ENCODE peak calls at places on chromosome 21, in eight cellular contexts. V, G, D, M, B, C, T and F are unnamed samples. For H3K27me3, the result is how much of the 10 kb centered on the place peaks cover.

GRCh38 chr21:25583370-25584133 is 23.7 kb downstream of the MRPL39 start:
- DNase-seq in T (no peak), D (no peak), C (no peak), V (no peak), B (no peak), G (no peak), M (no peak), F (no peak)

GRCh38 chr21:27112186-27112585 is 145.3 kb upstream of the ADAMTS5 start:
- DNase-seq in C (no peak), V (no peak), B (no peak), G (no peak), T (no peak), D (no peak), M (no peak), F (no peak)

GRCh38 chr21:29077651-29078090 is 4.2 kb upstream of the CCT8 start:
- DNase-seq in G (no peak), V (no peak), B (no peak), C (peak), D (no peak), T (peak), M (no peak), F (no peak)

GRCh38 chr21:41054206-41054605 is 113.8 kb upstream of the BACE2 start:
- DNase-seq in T (no peak), B (no peak), V (no peak), M (no peak), D (no peak), G (no peak), C (no peak), F (no peak)

GRCh38 chr21:42193131-42193671 is 25.7 kb upstream of the ABCG1 start:
- DNase-seq in B (no peak), T (no peak), C (peak), D (no peak), M (peak), G (no peak), V (peak), F (no peak)

GRCh38 chr21:25189497-25189896 is 417.8 kb downstream of the MRPL39 start:
- DNase-seq in M (no peak), C (no peak), V (no peak), D (no peak), G (no peak), T (no peak), B (no peak), F (no peak)

GRCh38 chr21:38712076-38712475 is 93.7 kb upstream of the ETS2 start:
- DNase-seq in C (peak), B (no peak), M (no peak), T (no peak), G (no peak), V (peak), D (no peak), F (no peak)

GRCh38 chr21:42311160-42311559 is 4.0 kb downstream of the TFF3 start:
- DNase-seq in G (no peak), B (no peak), V (no peak), C (no peak), D (no peak), M (no peak), T (no peak), F (no peak)

GRCh38 chr21:41589131-41589530 is 81.2 kb upstream of the TMPRSS2 start:
- DNase-seq in V (no peak), G (peak), C (no peak), D (no peak), B (no peak), T (peak), M (no peak), F (no peak)

GRCh38 chr21:42107881-42108553 is 36.9 kb downstream of the UMODL1 start:
- DNase-seq in D (no peak), G (peak), M (peak), V (no peak), B (peak), T (peak), C (peak), F (no peak)

GRCh38 chr21:17427831-17428483 is 84.9 kb upstream of the CXADR start:
- DNase-seq in C (no peak), T (no peak), G (no peak), B (no peak), D (no peak), V (no peak), M (no peak), F (no peak)

GRCh38 chr21:40615503-40616376 is 231.2 kb downstream of the DSCAM start:
- DNase-seq in D (no peak), G (no peak), V (no peak), M (no peak), T (no peak), C (no peak), B (no peak), F (no peak)

GRCh38 chr21:43269461-43269860 is 100.7 kb downstream of the CRYAA start:
- DNase-seq in M (no peak), T (no peak), B (peak), C (no peak), V (no peak), D (no peak), G (no peak), F (no peak)

GRCh38 chr21:33936221-33937038 is 20.8 kb upstream of the ATP5PO start:
- DNase-seq in B (no peak), V (no peak), D (no peak), M (peak), C (no peak), T (no peak), G (no peak), F (no peak)

GRCh38 chr21:25733859-25734653 is 648 bp downstream of the ATP5PF start:
- DNase-seq in B (peak), M (peak), G (no peak), C (peak), T (no peak), D (no peak), V (peak), F (no peak)

GRCh38 chr21:42165901-42166300 is 53.0 kb upstream of the ABCG1 start:
- DNase-seq in T (no peak), V (no peak), G (no peak), D (no peak), M (no peak), C (no peak), B (peak), F (no peak)

GRCh38 chr21:16377120-16377658 is 647.4 kb downstream of the USP25 start:
- DNase-seq in T (no peak), G (no peak), B (no peak), D (no peak), V (no peak), M (no peak), C (no peak), F (no peak)

GRCh38 chr21:27400045-27400444 is 433.2 kb upstream of the ADAMTS5 start:
- DNase-seq in V (no peak), T (no peak), B (no peak), M (no peak), G (no peak), D (no peak), C (no peak), F (no peak)

GRCh38 chr21:39630827-39631226 is 18.1 kb downstream of the B3GALT5 start:
- DNase-seq in V (no peak), G (no peak), T (no peak), M (no peak), C (no peak), D (no peak), B (no peak), F (no peak)

GRCh38 chr21:43194303-43195130 is 25.7 kb downstream of the CRYAA start:
- DNase-seq in T (no peak), C (peak), M (no peak), B (peak), D (no peak), V (no peak), G (no peak), F (peak)

GRCh38 chr21:23963454-23963853 is 1643.8 kb downstream of the MRPL39 start:
- DNase-seq in D (no peak), G (no peak), M (no peak), B (no peak), C (no peak), T (no peak), V (peak), F (no peak)

GRCh38 chr21:33949516-33950424 is 34.2 kb upstream of the ATP5PO start:
- DNase-seq in V (no peak), T (no peak), G (no peak), C (no peak), M (no peak), B (no peak), D (no peak), F (no peak)

GRCh38 chr21:10511116-10511515 is 10.3 kb upstream of the TPTE start:
- DNase-seq in C (no peak), V (no peak), M (no peak), B (no peak), D (no peak), T (no peak), G (no peak), F (no peak)

GRCh38 chr21:15080504-15080903 is 15.7 kb upstream of the NRIP1 start:
- DNase-seq in G (no peak), D (no peak), M (no peak), V (no peak), B (no peak), T (no peak), C (no peak), F (no peak)

GRCh38 chr21:30434033-30434631 is 4.1 kb downstream of the KRTAP13-4 start:
- DNase-seq in C (peak), D (no peak), M (no peak), B (no peak), V (peak), G (no peak), T (no peak), F (no peak)

GRCh38 chr21:42122808-42123207 is 51.7 kb downstream of the UMODL1 start:
- DNase-seq in C (no peak), M (no peak), G (no peak), B (no peak), D (no peak), T (no peak), V (no peak), F (no peak)

GRCh38 chr21:39313042-39313456 is 383 bp downstream of the BRWD1 start:
- DNase-seq in B (no peak), M (peak), T (peak), D (peak), G (peak), V (peak), C (peak), F (peak)

GRCh38 chr21:38918629-38919346 is 113.1 kb downstream of the ETS2 start:
- DNase-seq in M (no peak), C (no peak), V (no peak), D (no peak), G (no peak), T (no peak), B (no peak), F (peak)

GRCh38 chr21:31261759-31262158 is 82.3 kb downstream of the TIAM1 start:
- DNase-seq in D (no peak), T (no peak), C (no peak), G (no peak), V (no peak), B (no peak), M (no peak), F (no peak)

GRCh38 chr21:17903029-17903806 is 84.1 kb upstream of the C21orf91 start:
- DNase-seq in T (no peak), M (no peak), D (no peak), C (no peak), G (no peak), V (no peak), B (no peak), F (no peak)

GRCh38 chr21:25370311-25370744 is 237.0 kb downstream of the MRPL39 start:
- DNase-seq in D (no peak), B (no peak), C (no peak), T (no peak), M (no peak), V (peak), G (no peak), F (no peak)

DNA sequence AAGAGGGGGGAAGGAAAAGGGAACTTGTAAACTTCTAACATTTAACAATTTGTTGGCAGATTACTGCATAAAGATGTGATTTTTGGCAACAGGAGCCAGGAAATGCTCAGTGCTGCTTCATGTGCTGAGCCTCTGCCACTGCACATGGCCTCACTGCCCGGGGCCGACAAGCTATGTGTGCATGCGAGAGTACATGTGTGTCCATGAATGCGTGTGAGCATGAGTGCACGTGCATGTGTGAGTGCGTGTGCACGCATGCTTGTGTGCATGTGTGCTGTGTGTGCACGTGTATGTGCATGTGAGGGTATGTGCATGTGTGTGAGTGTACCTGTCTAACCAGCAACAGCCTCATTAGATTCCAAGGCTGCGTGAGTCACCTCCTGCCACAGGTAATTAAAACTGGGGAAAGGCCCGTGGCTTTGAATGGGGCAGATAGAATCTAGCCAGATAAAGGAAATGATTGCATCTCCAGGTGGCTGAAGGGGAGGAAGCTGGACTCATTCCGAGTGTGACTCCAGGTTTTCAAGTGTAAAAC is 41.4 kb upstream of the TSPEAR start:
- DNase-seq in D (no peak), G (no peak), M (no peak), C (no peak), V (no peak), T (no peak), B (no peak), F (no peak)
- TF ChIP-seq CTCF in D (no peak), G (no peak), M (no peak), C (no peak), V (no peak), T (no peak), B (no peak), F (no peak)

GRCh38 chr21:36704958-36705678 is 6.2 kb downstream of the SIM2 start:
- DNase-seq in V (no peak), B (no peak), T (no peak), G (no peak), C (no peak), M (no peak), D (no peak), F (peak)
- H3K4me3 ChIP-seq in V (no peak), B (no peak), T (no peak), G (no peak), C (no peak), M (no peak), D (no peak), F (peak)

GRCh38 chr21:44289381-44290010 is 3.8 kb downstream of the AIRE start:
- DNase-seq in T (no peak), D (no peak), M (no peak), G (no peak), V (no peak), C (no peak), B (no peak), F (no peak)
- H3K27me3 ChIP-seq in T (under half), D (under half), M (under half), G (under half), V (under half), C (under half), B (under half), F (under half)

DNA sequence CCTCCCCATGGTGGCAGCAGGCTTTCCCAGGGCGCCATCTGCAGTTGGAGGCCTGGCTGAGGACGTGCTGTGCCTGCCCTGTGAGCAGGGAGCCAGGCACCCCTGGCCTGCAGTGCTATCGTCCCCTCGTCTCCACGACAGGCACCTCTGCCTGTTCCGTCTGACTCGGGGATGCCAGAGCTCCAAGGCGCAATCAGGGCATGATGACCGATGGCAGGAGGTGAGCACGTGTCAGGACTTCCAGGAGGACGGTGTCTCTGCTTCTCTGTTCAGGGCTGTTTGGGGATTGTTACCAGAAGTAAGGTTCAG is 125.2 kb downstream of the PCBP3 start:
- DNase-seq in G (no peak), V (no peak), C (no peak), B (no peak), M (no peak), D (no peak), T (no peak), F (no peak)
- TF ChIP-seq CTCF in G (no peak), V (peak), C (no peak), B (no peak), M (no peak), D (no peak), T (no peak), F (no peak)

DNA sequence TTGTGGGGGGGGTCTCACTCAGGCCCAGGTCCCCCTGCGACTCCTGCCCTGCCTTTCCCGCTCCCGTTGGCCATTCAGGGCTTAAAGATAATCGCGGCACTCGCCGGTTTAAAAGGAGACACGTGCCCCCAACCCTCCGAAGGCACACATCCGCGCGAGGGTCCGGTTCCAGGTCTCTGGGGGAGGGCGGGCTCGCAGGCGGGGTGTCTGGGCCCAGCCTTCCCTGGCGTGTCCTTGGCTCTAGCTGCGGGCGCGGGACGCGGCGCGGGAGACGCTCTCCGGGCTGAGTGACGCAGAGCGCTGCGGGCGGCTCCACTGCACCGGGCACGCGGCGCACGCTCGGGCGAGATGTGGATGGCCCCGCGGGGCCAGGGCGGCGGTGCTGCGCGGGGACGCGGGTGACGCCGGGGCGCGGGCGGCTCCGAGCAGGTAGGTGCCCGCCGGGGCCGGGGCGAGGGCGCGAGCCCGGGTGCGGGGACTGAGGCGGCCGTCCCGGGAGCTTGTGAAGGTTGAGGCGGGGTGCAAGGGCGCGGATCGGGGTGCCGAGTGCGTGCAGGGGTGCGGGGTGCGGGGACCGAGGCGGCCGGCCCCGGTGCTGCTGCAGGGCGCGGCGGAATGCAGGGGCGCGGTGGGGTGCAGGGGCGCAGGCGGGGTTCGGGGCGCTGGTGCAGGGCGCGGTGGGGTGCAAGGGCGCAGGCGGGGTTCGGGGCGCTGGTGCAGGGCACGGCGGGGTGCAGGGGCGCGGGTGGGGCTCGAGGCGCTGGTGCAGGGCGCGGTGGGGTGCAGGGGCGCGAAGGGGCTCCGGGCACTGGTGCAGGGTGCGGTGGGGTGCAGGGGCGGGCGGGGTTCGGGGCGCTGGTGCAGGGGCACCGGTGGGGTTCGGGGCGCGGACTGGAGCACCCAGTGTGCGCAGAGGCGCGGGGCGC is 3.3 kb upstream of the TRPM2 start:
- DNase-seq in M (no peak), T (no peak), V (no peak), G (no peak), C (no peak), B (no peak), D (no peak), F (no peak)
- H3K4me3 ChIP-seq in M (no peak), T (no peak), V (no peak), G (no peak), C (no peak), B (no peak), D (no peak), F (no peak)

DNA sequence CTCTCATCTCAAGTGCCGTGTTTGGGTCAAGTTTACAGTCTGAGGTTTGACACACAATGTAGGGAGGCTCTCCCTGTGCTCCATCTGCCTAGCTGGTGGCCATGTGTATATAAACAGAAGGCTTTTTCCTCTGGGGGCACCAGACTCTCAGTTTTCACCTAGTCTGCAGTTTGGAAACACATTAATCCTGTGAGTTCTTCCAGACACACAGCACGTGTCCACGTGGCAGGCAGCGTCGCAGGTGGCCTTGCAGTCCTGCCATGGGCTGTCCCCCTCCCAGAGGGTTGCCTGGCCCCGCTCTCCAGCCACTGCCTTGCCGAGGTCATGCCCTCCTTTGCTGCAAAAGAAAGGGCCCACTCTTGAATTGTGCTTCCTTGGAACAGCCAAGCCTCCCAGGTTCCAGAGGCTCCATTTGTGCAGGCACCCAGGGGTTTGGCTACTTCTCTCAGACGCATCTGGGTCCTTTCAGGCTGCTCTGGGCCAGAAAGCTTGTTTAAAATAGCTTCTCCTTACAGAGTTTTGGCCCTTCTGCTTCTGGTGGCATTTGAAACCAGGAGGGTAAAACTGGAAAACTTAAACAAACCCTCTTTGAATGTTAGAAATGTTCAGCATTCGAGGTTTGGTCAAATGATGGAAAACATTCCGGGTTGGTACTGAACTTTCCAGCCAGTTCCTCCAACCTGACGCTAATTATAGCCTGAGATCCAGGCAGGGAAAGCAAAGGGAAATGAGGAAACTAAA is 4.4 kb upstream of the RUNX1 start:
- DNase-seq in D (no peak), G (no peak), M (no peak), T (no peak), C (no peak), B (no peak), V (no peak), F (peak)
- H3K27me3 ChIP-seq in D (under half), G (under half), M (under half), T (under half), C (under half), B (under half), V (under half), F (under half)